ENCODE peak calls at places on chromosomes 16 and 17, in nine cellular contexts. V is body of pancreas; G is CD4-positive, CD25-positive, alpha-beta regulatory T cell; P is aorta; R is NT2/D1; A is lower lobe of right lung; C is pancreas; W is H7; K is CD8-positive, alpha-beta T cell. B is an unnamed sample.

GRCh38 chr16:683396-684066 is 603 bp downstream of the JMJD8 start:
- DNase-seq in G (no peak), V (peak; percentile 32), P (no peak), A (no peak), C (no peak), K (no peak), R (no peak), W (peak; percentile 77), B (no peak)

GRCh38 chr17:34024303-34025178 is 230.5 kb upstream of the CCL2 start:
- DNase-seq in R (peak; percentile 20), W (peak; percentile 16), K (no peak), C (no peak), A (no peak), P (no peak), G (no peak), V (no peak), B (no peak)

GRCh38 chr16:11032922-11033291 is 88.5 kb downstream of the CLEC16A start:
- DNase-seq in C (no peak), P (no peak), V (peak; percentile 17), W (no peak), R (no peak), A (no peak), G (no peak), K (no peak), B (no peak)

GRCh38 chr16:104828-105374 is 26.9 kb downstream of the MPG start:
- DNase-seq in R (no peak), G (no peak), W (no peak), K (no peak), P (no peak), A (no peak), C (no peak), V (no peak), B (no peak)

GRCh38 chr17:58312021-58312630 is 16.5 kb downstream of the TSPOAP1 start:
- DNase-seq in R (no peak), W (peak; percentile 53), P (no peak), C (no peak), V (no peak), A (no peak), K (no peak), G (no peak), B (no peak)

GRCh38 chr16:87922250-87922871 is 14.0 kb downstream of the CA5A start:
- DNase-seq in V (peak; percentile 53), A (no peak), P (no peak), K (no peak), W (no peak), R (no peak), G (no peak), C (peak; percentile 79), B (no peak)

GRCh38 chr17:31392002-31392855 is 754 bp downstream of the RAB11FIP4 start:
- DNase-seq in A (no peak), R (no peak), G (no peak), V (peak; percentile 23), P (peak; percentile 69), K (no peak), C (no peak), W (peak; percentile 78), B (no peak)

GRCh38 chr16:17461951-17462729 is 8.6 kb downstream of the XYLT1 start:
- DNase-seq in C (no peak), V (no peak), R (no peak), A (no peak), K (no peak), W (no peak), G (peak; percentile 14), P (no peak), B (no peak)

GRCh38 chr17:64148699-64149098 is 18.8 kb upstream of the ERN1 start:
- DNase-seq in W (peak; percentile 19), G (no peak), R (peak; percentile 8), C (no peak), P (no peak), K (no peak), A (no peak), V (peak; percentile 42), B (no peak)

GRCh38 chr16:3461120-3461519 is 17.6 kb downstream of the NAA60 start:
- DNase-seq in V (no peak), K (peak; percentile 47), G (peak; percentile 47), W (peak; percentile 29), A (no peak), C (no peak), P (peak; percentile 52), R (no peak), B (no peak)

GRCh38 chr16:14562691-14563491 is 67.2 kb downstream of the PARN start:
- DNase-seq in G (peak; percentile 11), A (no peak), C (no peak), W (no peak), V (peak; percentile 49), K (no peak), R (no peak), P (no peak), B (no peak)

GRCh38 chr16:28905800-28906372 is 19.2 kb downstream of the RABEP2 start:
- DNase-seq in C (peak; percentile 26), P (no peak), G (no peak), K (no peak), R (no peak), W (peak; percentile 48), A (no peak), V (no peak), B (no peak)
- H3K4me3 ChIP-seq in C (no peak overlapping the region), P (no peak overlapping the region), G (no peak overlapping the region), K (no peak overlapping the region), R (no peak overlapping the region), W (no peak overlapping the region), A (no peak overlapping the region), V (no peak overlapping the region), B (no peak overlapping the region)

DNA sequence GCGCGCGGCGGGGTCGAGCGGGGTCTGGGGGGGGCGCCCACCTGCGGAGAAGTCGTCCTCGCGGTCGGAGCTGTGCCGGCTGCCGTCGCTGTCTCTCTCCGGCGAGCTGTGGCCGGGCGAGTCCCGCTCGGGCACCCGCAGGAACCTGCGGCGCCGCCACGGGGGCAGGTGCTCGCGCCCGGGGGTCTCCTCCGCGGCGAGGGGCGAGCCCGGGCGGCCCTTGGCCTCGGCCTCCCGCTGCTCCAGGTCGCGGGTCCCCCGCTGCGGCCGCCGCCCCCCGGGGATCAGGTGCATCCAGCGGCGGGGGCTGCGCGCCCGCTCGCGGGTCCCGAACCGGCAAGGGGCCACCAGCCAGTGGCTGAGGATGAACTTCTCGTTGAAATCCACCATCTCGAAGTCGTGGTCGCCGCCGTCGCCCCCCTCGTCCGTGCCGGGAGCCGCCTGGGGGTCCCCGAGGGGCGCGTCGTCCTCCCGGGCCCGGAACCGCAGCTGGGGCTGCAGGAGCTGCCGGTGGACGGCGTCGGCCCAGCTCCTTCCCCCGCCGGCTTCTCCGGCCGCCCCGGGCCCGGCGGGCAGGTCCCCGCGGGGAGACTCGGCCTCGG is 41.4 kb upstream of the BHLHA9 start:
- DNase-seq in P (peak; percentile 78), V (no peak), C (no peak), W (peak; percentile 87), A (peak; percentile 51), G (no peak), K (no peak), R (no peak), B (no peak)
- H3K27me3 ChIP-seq in P (no peaks in the 10 kb centered on the region), V (no peaks in the 10 kb centered on the region), C (no peaks in the 10 kb centered on the region), W (peaks cover 52% of the 10 kb centered on the region), A (peaks cover 35% of the 10 kb centered on the region), G (peaks cover 16% of the 10 kb centered on the region), K (peaks cover 18% of the 10 kb centered on the region), R (peaks cover 68% of the 10 kb centered on the region), B (peaks cover 56% of the 10 kb centered on the region)

GRCh38 chr16:57360321-57360935 is 1.8 kb downstream of the CCL22 start:
- DNase-seq in A (no peak), K (no peak), W (no peak), R (no peak), G (no peak), C (no peak), P (no peak), V (no peak), B (no peak)

GRCh38 chr16:57357330-57358151 is 1.0 kb upstream of the CCL22 start:
- DNase-seq in A (no peak), P (no peak), K (no peak), C (no peak), R (no peak), G (no peak), W (no peak), V (no peak), B (no peak)

GRCh38 chr16:57355898-57356414 is 2.6 kb upstream of the CCL22 start:
- DNase-seq in A (no peak), R (no peak), P (no peak), C (no peak), W (no peak), G (no peak), K (no peak), V (no peak), B (no peak)

GRCh38 chr16:57356547-57356946 is 2.0 kb upstream of the CCL22 start:
- DNase-seq in P (no peak), W (no peak), G (no peak), R (no peak), K (no peak), C (no peak), V (no peak), A (no peak), B (no peak)

DNA sequence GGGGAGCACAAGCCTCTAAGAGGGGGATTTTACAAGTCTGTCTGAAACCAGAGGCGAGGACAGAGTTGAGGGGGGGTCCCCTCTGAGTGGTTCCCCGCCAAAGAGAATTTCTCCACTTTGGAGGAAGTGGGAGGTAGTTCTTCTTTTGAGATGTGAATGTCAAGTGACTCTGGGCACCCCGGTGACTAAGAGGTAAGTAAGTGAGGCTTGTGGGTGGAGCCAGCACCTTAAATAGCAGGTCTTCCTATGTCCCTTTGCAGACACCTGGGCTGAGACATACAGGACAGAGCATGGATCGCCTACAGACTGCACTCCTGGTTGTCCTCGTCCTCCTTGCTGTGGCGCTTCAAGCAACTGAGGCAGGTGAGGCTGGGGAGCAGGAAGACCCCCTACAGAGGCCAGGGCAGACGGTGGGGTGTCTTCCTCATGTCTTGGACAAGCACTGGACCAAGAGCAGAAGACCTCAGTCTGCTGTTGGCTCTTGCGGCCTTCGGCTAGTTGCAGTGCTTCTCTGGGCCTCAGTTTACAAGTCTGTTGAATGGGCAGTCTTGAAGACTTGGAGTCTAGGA is at the start of gene CCL22:
- DNase-seq in K (no peak), P (no peak), C (no peak), R (no peak), G (peak; percentile 17), A (no peak), W (no peak), V (no peak), B (no peak)
- H3K4me3 ChIP-seq in K (no peak within 1 kb of the TSS), P (no peak within 1 kb of the TSS), C (no peak within 1 kb of the TSS), R (no peak within 1 kb of the TSS), G (no peak within 1 kb of the TSS), A (no peak within 1 kb of the TSS), W (no peak within 1 kb of the TSS), V (no peak within 1 kb of the TSS), B (no peak within 1 kb of the TSS)

GRCh38 chr16:27927266-27927901 is 136.1 kb downstream of the GSG1L start:
- DNase-seq in W (no peak), P (peak; percentile 62), R (no peak), A (no peak), C (no peak), G (no peak), V (no peak), K (no peak), B (no peak)

GRCh38 chr16:27929818-27930217 is 133.7 kb downstream of the GSG1L start:
- DNase-seq in G (no peak), R (no peak), K (no peak), A (no peak), V (no peak), P (peak; percentile 63), C (no peak), W (no peak), B (no peak)

GRCh38 chr16:27935076-27935475 is 128.4 kb downstream of the GSG1L start:
- DNase-seq in K (no peak), P (peak; percentile 61), V (no peak), A (no peak), G (no peak), C (no peak), R (no peak), W (no peak), B (no peak)

GRCh38 chr16:27928542-27928941 is 135.0 kb downstream of the GSG1L start:
- DNase-seq in P (peak; percentile 42), G (no peak), V (no peak), W (no peak), K (no peak), A (no peak), R (no peak), C (no peak), B (no peak)

GRCh38 chr16:27932542-27933178 is 130.9 kb downstream of the GSG1L start:
- DNase-seq in W (no peak), P (peak; percentile 20), K (no peak), C (no peak), R (no peak), G (no peak), V (no peak), A (no peak), B (no peak)
- H3K27me3 ChIP-seq in W (no peaks in the 10 kb centered on the region), P (no peaks in the 10 kb centered on the region), K (no peaks in the 10 kb centered on the region), C (no peaks in the 10 kb centered on the region), R (peaks cover 30% of the 10 kb centered on the region), G (peaks cover 2% of the 10 kb centered on the region), V (no peaks in the 10 kb centered on the region), A (no peaks in the 10 kb centered on the region), B (peaks cover 2% of the 10 kb centered on the region)

B was measured in BE2C.